ENCODE peak calls at places on chromosomes 7 and 10, in nine cellular contexts. G is OCI-LY7, X is adrenal gland, I is left lung, O is pancreas, P is IMR-90, Z is colonic mucosa, N is left ventricle myocardium inferior, T is gastrocnemius medialis. H is an unnamed sample.
A peak's percentile ranks its signal among the peaks of the same experiment; 100 is the strongest.

GRCh38 chr7:95089414-95089813 is 182.0 kb downstream of the PPP1R9A start:
- DNase-seq in P (no peak), X (no peak), Z (no peak), O (no peak), G (no peak), N (no peak), I (no peak), T (no peak), H (peak; percentile 51)

GRCh38 chr10:7264313-7264741 is 146.5 kb downstream of the SFMBT2 start:
- DNase-seq in N (no peak), P (peak; percentile 17), O (no peak), G (no peak), Z (no peak), I (no peak), X (peak; percentile 67), T (no peak), H (no peak)

GRCh38 chr7:138875794-138876193 is 77.8 kb upstream of the ATP6V0A4 start:
- DNase-seq in T (no peak), N (no peak), I (no peak), P (peak; percentile 96), Z (no peak), X (no peak), G (no peak), O (no peak), H (no peak)

GRCh38 chr10:94129393-94130130 is 135.8 kb downstream of the PLCE1 start:
- DNase-seq in P (peak; percentile 91), N (no peak), T (no peak), X (peak; percentile 65), G (no peak), I (no peak), O (no peak), Z (no peak), H (no peak)

GRCh38 chr7:101919363-101920115 is 102.1 kb downstream of the CUX1 start:
- DNase-seq in T (no peak), P (no peak), G (no peak), O (no peak), Z (no peak), I (no peak), N (no peak), X (no peak), H (no peak)

GRCh38 chr7:100890640-100891521 is 1.4 kb upstream of the UFSP1 start:
- DNase-seq in I (no peak), T (no peak), P (no peak), G (no peak), N (peak; percentile 22), X (no peak), O (no peak), Z (no peak), H (peak; percentile 79)

GRCh38 chr7:132580277-132580676 is 4.0 kb upstream of the PLXNA4 start:
- DNase-seq in Z (no peak), I (no peak), T (no peak), N (no peak), P (no peak), G (no peak), O (no peak), X (no peak), H (peak; percentile 68)

GRCh38 chr7:22333680-22334141 is 23.2 kb downstream of the RAPGEF5 start:
- DNase-seq in I (no peak), T (no peak), X (no peak), G (no peak), O (peak; percentile 46), P (no peak), Z (peak; percentile 64), N (no peak), H (no peak)

GRCh38 chr10:103676851-103677417 is 178.4 kb downstream of the SH3PXD2A start:
- DNase-seq in N (peak; percentile 54), G (no peak), X (peak; percentile 53), I (peak; percentile 68), O (no peak), P (peak; percentile 95), T (no peak), Z (no peak), H (no peak)

GRCh38 chr10:5595591-5596590 is 70.5 kb downstream of the ASB13 start:
- DNase-seq in P (peak; percentile 93), Z (no peak), G (no peak), T (no peak), N (no peak), X (no peak), O (no peak), I (no peak), H (no peak)

GRCh38 chr10:8393531-8393930 is 339.0 kb downstream of the GATA3 start:
- DNase-seq in P (no peak), I (no peak), N (no peak), Z (no peak), O (no peak), G (no peak), X (no peak), T (no peak), H (no peak)

GRCh38 chr7:127833641-127834040 is 181.6 kb downstream of the SND1 start:
- DNase-seq in N (no peak), T (no peak), X (no peak), I (no peak), O (no peak), P (peak; percentile 35), Z (no peak), G (no peak), H (no peak)

GRCh38 chr7:41219276-41219675 is 483.6 kb downstream of the INHBA start:
- DNase-seq in X (no peak), P (peak; percentile 85), I (no peak), N (no peak), T (no peak), Z (no peak), G (no peak), O (no peak), H (no peak)

GRCh38 chr10:48273741-48274140 is 755 bp downstream of the FRMPD2 start:
- DNase-seq in N (no peak), G (no peak), P (no peak), I (no peak), X (no peak), T (no peak), Z (no peak), O (no peak), H (no peak)

GRCh38 chr7:26949319-26949718 is 84.9 kb upstream of the SKAP2 start:
- DNase-seq in N (no peak), P (no peak), I (no peak), O (no peak), X (no peak), Z (no peak), G (no peak), T (no peak), H (no peak)

GRCh38 chr10:124949543-124949942 is 7.6 kb downstream of the ZRANB1 start:
- DNase-seq in X (no peak), T (peak; percentile 30), I (no peak), P (peak; percentile 26), N (no peak), G (no peak), O (no peak), Z (no peak), H (no peak)

GRCh38 chr7:132400667-132401142 is 175.6 kb downstream of the PLXNA4 start:
- DNase-seq in G (no peak), I (no peak), N (no peak), P (no peak), O (no peak), Z (no peak), T (peak; percentile 46), X (no peak), H (no peak)

DNA sequence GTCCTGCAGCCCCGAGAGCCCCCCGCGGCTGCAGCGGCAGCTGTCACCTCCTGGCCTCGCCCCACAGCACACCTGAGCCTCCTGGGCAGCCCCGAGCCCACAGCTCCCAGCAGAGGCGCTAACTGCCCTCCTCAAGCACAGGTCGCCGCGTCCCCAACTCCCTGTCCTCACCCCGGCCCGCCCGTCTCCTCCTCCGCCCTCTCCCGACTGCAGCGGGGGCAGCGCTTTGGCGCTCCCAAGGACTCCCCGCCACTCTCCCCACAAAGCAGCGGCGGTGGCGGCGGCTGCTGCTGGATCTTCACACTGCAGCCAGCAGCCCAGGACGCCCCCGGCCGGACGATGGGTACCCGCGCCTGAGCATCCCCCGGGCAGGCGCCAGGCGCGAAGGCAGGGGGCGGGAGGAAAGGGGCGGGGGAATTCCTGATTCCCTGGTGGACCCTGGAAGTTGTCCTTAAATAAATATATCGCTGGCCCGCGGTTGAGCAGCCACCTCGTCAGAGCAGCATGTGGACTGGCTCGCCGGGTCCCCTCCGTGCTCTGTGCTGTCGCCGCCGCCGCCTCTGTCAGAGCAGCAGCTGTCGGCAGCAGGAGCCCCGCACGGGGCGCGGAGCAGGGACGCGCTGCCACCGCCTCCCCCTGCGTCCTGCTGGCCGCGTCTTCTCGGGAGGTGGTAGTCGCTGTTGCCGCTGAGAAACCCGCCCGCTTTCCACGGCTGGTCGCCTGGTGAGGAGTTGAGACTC is at the start of gene ZNF804B:
- DNase-seq in Z (no peak), P (no peak), N (peak; percentile 15), O (peak; percentile 52), X (peak; percentile 10), G (no peak), I (no peak), T (no peak), H (peak; percentile 89)
- H3K4me3 ChIP-seq in Z (peak within 1 kb of the TSS; percentile 19), P (no peak within 1 kb of the TSS), N (peak within 1 kb of the TSS; percentile 63), O (peak within 1 kb of the TSS; percentile 6), X (no peak within 1 kb of the TSS), G (no peak within 1 kb of the TSS), I (peak within 1 kb of the TSS; percentile 8), T (peak within 1 kb of the TSS; percentile 21), H (peak within 1 kb of the TSS; percentile 76)

DNA sequence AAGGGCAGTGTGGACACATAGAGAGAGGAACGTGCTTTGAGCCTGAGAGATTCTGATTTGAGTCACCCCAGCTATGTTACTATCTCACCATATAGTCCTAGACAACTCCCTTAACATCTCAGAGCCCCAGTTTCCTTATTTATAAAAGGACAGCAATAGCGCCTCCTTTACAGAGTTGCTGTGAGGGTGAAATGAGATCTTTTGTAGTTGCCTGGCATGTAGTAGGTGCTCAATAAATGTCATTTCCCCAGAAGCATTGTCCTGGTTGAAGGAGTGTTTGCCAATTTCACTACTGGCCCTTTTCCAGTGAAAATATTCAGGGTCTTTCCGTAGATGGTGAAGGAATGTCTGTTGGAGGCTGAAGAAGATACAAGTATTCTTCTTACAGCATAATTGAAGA is 51.3 kb upstream of the FAM180A start:
- DNase-seq in N (no peak), I (no peak), O (no peak), Z (no peak), G (no peak), T (no peak), X (no peak), P (no peak), H (peak; percentile 20)
- TF ChIP-seq CTCF in N (no peak), I (no peak), O (no peak), Z (no peak), G (peak; percentile 28), T (no peak), X (no peak), P (no peak), H (peak; percentile 12)

GRCh38 chr10:89207801-89208551 is 859 bp upstream of the CH25H start:
- DNase-seq in T (no peak), I (peak; percentile 53), G (no peak), O (peak; percentile 33), P (no peak), N (peak; percentile 62), Z (peak; percentile 31), X (peak; percentile 60), H (peak; percentile 81)
- H3K27ac ChIP-seq in T (peak overlapping the region; percentile 78), I (peak overlapping the region; percentile 87), G (no peak overlapping the region), O (peak overlapping the region; percentile 8), P (peak overlapping the region; percentile 18), N (peak overlapping the region; percentile 91), Z (peak overlapping the region; percentile 45), X (peak overlapping the region; percentile 48), H (no peak overlapping the region)

DNA sequence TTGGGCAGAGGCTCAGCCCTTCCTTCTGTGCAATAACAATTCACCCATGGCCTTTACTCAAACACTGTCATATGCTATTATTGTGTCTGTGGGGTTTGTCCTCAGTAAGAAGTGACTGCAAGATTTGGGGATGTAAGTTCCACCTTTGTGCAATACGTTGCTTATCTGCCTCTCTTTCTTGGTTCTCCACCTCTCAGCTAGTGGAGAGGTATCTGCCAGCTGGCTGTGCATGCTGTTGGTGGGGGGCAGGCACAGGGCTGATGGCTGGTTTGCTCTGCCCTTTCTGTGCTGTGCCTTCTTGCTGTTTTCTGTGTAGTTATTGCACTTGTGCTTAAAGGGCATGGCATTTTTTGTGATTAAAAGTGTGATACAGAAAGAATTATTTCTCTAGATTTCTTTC is 36.2 kb downstream of the CNNM1 start:
- DNase-seq in X (no peak), P (no peak), N (no peak), G (no peak), Z (no peak), I (no peak), T (no peak), O (no peak), H (no peak)
- H3K4me3 ChIP-seq in X (no peak overlapping the region), P (no peak overlapping the region), N (no peak overlapping the region), G (no peak overlapping the region), Z (no peak overlapping the region), I (no peak overlapping the region), T (no peak overlapping the region), O (no peak overlapping the region), H (no peak overlapping the region)